ENCODE peak calls at places on chromosomes 6 and 20, in ten cellular contexts. One of them, this sample, is unnamed.

GRCh38 chr6:43941174-43941573 is 171.2 kb downstream of the VEGFA start:
- DNase-seq in H54: no peak
- DNase-seq in stomach: no peak
- DNase-seq in ovary: no peak
- DNase-seq in breast epithelium: no peak
- DNase-seq in Peyer's patch: no peak
- DNase-seq in uterus: peak; percentile 8
- DNase-seq in right lobe of liver: no peak
- DNase-seq in A549: no peak
- DNase-seq in body of pancreas: no peak
- DNase-seq in this sample: no peak

GRCh38 chr6:135088818-135089809 is 34.5 kb upstream of the HBS1L start:
- DNase-seq in H54: peak; percentile 1
- DNase-seq in stomach: no peak
- DNase-seq in ovary: no peak
- DNase-seq in breast epithelium: no peak
- DNase-seq in Peyer's patch: no peak
- DNase-seq in uterus: no peak
- DNase-seq in right lobe of liver: no peak
- DNase-seq in A549: peak; percentile 10
- DNase-seq in body of pancreas: no peak
- DNase-seq in this sample: no peak

GRCh38 chr6:82955841-82956240 is 109.8 kb downstream of the UBE3D start:
- DNase-seq in H54: peak; percentile 4
- DNase-seq in stomach: no peak
- DNase-seq in ovary: no peak
- DNase-seq in breast epithelium: no peak
- DNase-seq in Peyer's patch: no peak
- DNase-seq in uterus: no peak
- DNase-seq in right lobe of liver: no peak
- DNase-seq in A549: no peak
- DNase-seq in body of pancreas: no peak
- DNase-seq in this sample: no peak

GRCh38 chr6:29892696-29893095 is 49.6 kb upstream of the HLA-A start:
- DNase-seq in H54: no peak
- DNase-seq in stomach: no peak
- DNase-seq in ovary: no peak
- DNase-seq in breast epithelium: no peak
- DNase-seq in Peyer's patch: no peak
- DNase-seq in uterus: no peak
- DNase-seq in right lobe of liver: no peak
- DNase-seq in A549: no peak
- DNase-seq in body of pancreas: no peak
- DNase-seq in this sample: no peak

GRCh38 chr6:65229768-65230167 is 477.3 kb downstream of the EYS start:
- DNase-seq in H54: no peak
- DNase-seq in stomach: no peak
- DNase-seq in ovary: no peak
- DNase-seq in breast epithelium: no peak
- DNase-seq in Peyer's patch: no peak
- DNase-seq in uterus: no peak
- DNase-seq in right lobe of liver: no peak
- DNase-seq in A549: no peak
- DNase-seq in body of pancreas: no peak
- DNase-seq in this sample: no peak

GRCh38 chr20:10558635-10559187 is 115.1 kb downstream of the JAG1 start:
- DNase-seq in H54: no peak
- DNase-seq in stomach: no peak
- DNase-seq in ovary: no peak
- DNase-seq in breast epithelium: no peak
- DNase-seq in Peyer's patch: no peak
- DNase-seq in uterus: no peak
- DNase-seq in right lobe of liver: no peak
- DNase-seq in A549: no peak
- DNase-seq in body of pancreas: no peak
- DNase-seq in this sample: no peak

GRCh38 chr6:170279977-170280688 is 10.7 kb downstream of the DLL1 start:
- DNase-seq in H54: no peak
- DNase-seq in stomach: peak; percentile 75
- DNase-seq in ovary: peak; percentile 86
- DNase-seq in breast epithelium: no peak
- DNase-seq in Peyer's patch: peak; percentile 77
- DNase-seq in uterus: peak; percentile 77
- DNase-seq in right lobe of liver: peak; percentile 66
- DNase-seq in A549: peak; percentile 65
- DNase-seq in body of pancreas: peak; percentile 84
- DNase-seq in this sample: no peak

GRCh38 chr6:17305219-17306001 is 24.2 kb downstream of the RBM24 start:
- DNase-seq in H54: no peak
- DNase-seq in stomach: no peak
- DNase-seq in ovary: no peak
- DNase-seq in breast epithelium: no peak
- DNase-seq in Peyer's patch: no peak
- DNase-seq in uterus: no peak
- DNase-seq in right lobe of liver: no peak
- DNase-seq in A549: no peak
- DNase-seq in body of pancreas: no peak
- DNase-seq in this sample: no peak

GRCh38 chr6:31814677-31815024 is 432 bp downstream of the HSPA1L start:
- DNase-seq in H54: peak; percentile 85
- DNase-seq in stomach: peak; percentile 94
- DNase-seq in ovary: peak; percentile 93
- DNase-seq in breast epithelium: peak; percentile 97
- DNase-seq in Peyer's patch: peak; percentile 93
- DNase-seq in uterus: peak; percentile 96
- DNase-seq in right lobe of liver: peak; percentile 95
- DNase-seq in A549: peak; percentile 91
- DNase-seq in body of pancreas: peak; percentile 98
- DNase-seq in this sample: peak; percentile 98

GRCh38 chr6:37314803-37315515 is 38.8 kb upstream of the RNF8 start:
- DNase-seq in H54: no peak
- DNase-seq in stomach: peak; percentile 41
- DNase-seq in ovary: peak; percentile 51
- DNase-seq in breast epithelium: no peak
- DNase-seq in Peyer's patch: no peak
- DNase-seq in uterus: peak; percentile 34
- DNase-seq in right lobe of liver: peak; percentile 49
- DNase-seq in A549: peak; percentile 22
- DNase-seq in body of pancreas: peak; percentile 69
- DNase-seq in this sample: no peak

DNA sequence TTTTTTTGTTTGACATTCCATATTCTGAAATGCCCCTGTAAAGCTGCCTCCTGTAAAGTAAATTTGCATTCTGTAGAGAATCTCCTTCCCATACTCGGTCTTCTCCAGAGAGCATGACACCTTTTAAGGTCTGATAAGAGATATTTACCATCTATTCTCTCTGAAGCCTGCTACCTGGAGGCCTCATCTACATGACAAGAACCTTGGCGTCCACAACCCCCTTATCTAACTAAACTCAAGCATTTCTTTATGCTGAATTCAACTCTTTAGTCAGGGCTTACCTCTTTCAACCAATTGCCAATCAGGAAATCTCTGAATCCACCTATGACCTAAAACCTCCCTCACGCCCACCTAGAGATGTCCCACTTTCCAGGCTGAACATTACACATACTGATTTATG is 51.6 kb downstream of the FAM184A start:
- DNase-seq in H54: no peak
- DNase-seq in stomach: no peak
- DNase-seq in ovary: no peak
- DNase-seq in breast epithelium: no peak
- DNase-seq in Peyer's patch: no peak
- DNase-seq in uterus: no peak
- DNase-seq in right lobe of liver: no peak
- DNase-seq in A549: no peak
- DNase-seq in body of pancreas: no peak
- DNase-seq in this sample: no peak
- TF ChIP-seq POLR2A in H54: no peak
- TF ChIP-seq POLR2A in stomach: no peak
- TF ChIP-seq POLR2A in ovary: no peak
- TF ChIP-seq POLR2A in breast epithelium: no peak
- TF ChIP-seq POLR2A in Peyer's patch: no peak
- TF ChIP-seq POLR2A in uterus: no peak
- TF ChIP-seq POLR2A in right lobe of liver: no peak
- TF ChIP-seq POLR2A in A549: no peak
- TF ChIP-seq POLR2A in body of pancreas: no peak
- TF ChIP-seq POLR2A in this sample: no peak

GRCh38 chr6:99814230-99814928 is 179.6 kb downstream of the MCHR2 start:
- DNase-seq in H54: no peak
- DNase-seq in stomach: no peak
- DNase-seq in ovary: no peak
- DNase-seq in breast epithelium: no peak
- DNase-seq in Peyer's patch: no peak
- DNase-seq in uterus: no peak
- DNase-seq in right lobe of liver: no peak
- DNase-seq in A549: no peak
- DNase-seq in body of pancreas: no peak
- DNase-seq in this sample: no peak
- TF ChIP-seq POLR2A in H54: no peak
- TF ChIP-seq POLR2A in stomach: no peak
- TF ChIP-seq POLR2A in ovary: no peak
- TF ChIP-seq POLR2A in breast epithelium: no peak
- TF ChIP-seq POLR2A in Peyer's patch: no peak
- TF ChIP-seq POLR2A in uterus: no peak
- TF ChIP-seq POLR2A in right lobe of liver: no peak
- TF ChIP-seq POLR2A in A549: no peak
- TF ChIP-seq POLR2A in body of pancreas: no peak
- TF ChIP-seq POLR2A in this sample: no peak

GRCh38 chr20:57141492-57141891 is 124.9 kb downstream of the BMP7 start:
- DNase-seq in H54: no peak
- DNase-seq in stomach: no peak
- DNase-seq in ovary: no peak
- DNase-seq in breast epithelium: no peak
- DNase-seq in Peyer's patch: no peak
- DNase-seq in uterus: no peak
- DNase-seq in right lobe of liver: no peak
- DNase-seq in A549: no peak
- DNase-seq in body of pancreas: no peak
- DNase-seq in this sample: no peak
- TF ChIP-seq POLR2A in H54: no peak
- TF ChIP-seq POLR2A in stomach: no peak
- TF ChIP-seq POLR2A in ovary: no peak
- TF ChIP-seq POLR2A in breast epithelium: no peak
- TF ChIP-seq POLR2A in Peyer's patch: no peak
- TF ChIP-seq POLR2A in uterus: no peak
- TF ChIP-seq POLR2A in right lobe of liver: no peak
- TF ChIP-seq POLR2A in A549: no peak
- TF ChIP-seq POLR2A in body of pancreas: no peak
- TF ChIP-seq POLR2A in this sample: no peak

DNA sequence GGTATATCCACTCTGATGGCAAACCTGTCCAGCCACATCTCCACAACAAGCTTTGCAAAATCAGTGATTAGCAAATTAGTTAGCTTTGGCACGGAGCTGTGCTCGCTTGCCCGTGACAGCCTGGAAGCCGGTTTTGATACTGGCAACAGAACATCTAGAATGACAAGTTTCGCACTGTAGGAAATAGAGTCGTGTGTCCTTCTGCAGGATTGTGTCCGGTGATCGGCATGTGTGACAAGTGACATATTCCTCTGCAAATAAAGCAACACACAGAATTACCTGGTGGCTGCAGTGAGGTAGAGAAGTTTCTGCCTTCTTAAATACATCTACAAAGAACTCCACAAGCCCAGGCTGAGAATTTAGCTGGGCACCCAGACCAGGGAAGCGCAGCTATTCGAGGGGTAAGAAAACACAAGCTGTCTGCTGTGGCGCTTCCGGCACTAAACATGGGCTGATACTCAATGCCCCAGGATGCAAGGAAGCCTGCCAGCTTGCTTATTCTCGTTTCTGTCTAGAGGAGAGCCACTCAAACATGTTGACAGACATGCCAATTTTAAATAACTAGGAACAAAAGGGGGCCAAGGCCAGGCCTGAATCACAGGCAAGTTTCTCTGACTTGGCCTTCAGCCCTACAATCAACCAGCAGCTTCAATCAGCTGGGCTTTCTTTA is 22.3 kb downstream of the EIF2S2 start:
- DNase-seq in H54: no peak
- DNase-seq in stomach: peak; percentile 43
- DNase-seq in ovary: no peak
- DNase-seq in breast epithelium: no peak
- DNase-seq in Peyer's patch: no peak
- DNase-seq in uterus: no peak
- DNase-seq in right lobe of liver: no peak
- DNase-seq in A549: no peak
- DNase-seq in body of pancreas: no peak
- DNase-seq in this sample: peak; percentile 52
- TF ChIP-seq POLR2A in H54: no peak
- TF ChIP-seq POLR2A in stomach: no peak
- TF ChIP-seq POLR2A in ovary: no peak
- TF ChIP-seq POLR2A in breast epithelium: no peak
- TF ChIP-seq POLR2A in Peyer's patch: no peak
- TF ChIP-seq POLR2A in uterus: no peak
- TF ChIP-seq POLR2A in right lobe of liver: no peak
- TF ChIP-seq POLR2A in A549: no peak
- TF ChIP-seq POLR2A in body of pancreas: no peak
- TF ChIP-seq POLR2A in this sample: no peak

GRCh38 chr6:46170357-46171289 is at the start of gene ENPP5:
- DNase-seq in H54: no peak
- DNase-seq in stomach: peak; percentile 89
- DNase-seq in ovary: peak; percentile 81
- DNase-seq in breast epithelium: peak; percentile 85
- DNase-seq in Peyer's patch: peak; percentile 91
- DNase-seq in uterus: peak; percentile 43
- DNase-seq in right lobe of liver: peak; percentile 62
- DNase-seq in A549: no peak
- DNase-seq in body of pancreas: peak; percentile 97
- DNase-seq in this sample: peak; percentile 96
- TF ChIP-seq POLR2A in H54: no peak
- TF ChIP-seq POLR2A in stomach: no peak
- TF ChIP-seq POLR2A in ovary: no peak
- TF ChIP-seq POLR2A in breast epithelium: peak; percentile 60
- TF ChIP-seq POLR2A in Peyer's patch: peak; percentile 52
- TF ChIP-seq POLR2A in uterus: peak; percentile 40
- TF ChIP-seq POLR2A in right lobe of liver: peak; percentile 26
- TF ChIP-seq POLR2A in A549: no peak
- TF ChIP-seq POLR2A in body of pancreas: peak; percentile 87
- TF ChIP-seq POLR2A in this sample: peak; percentile 89

GRCh38 chr6:167699141-167700036 is 127.3 kb upstream of the AFDN start:
- DNase-seq in H54: peak; percentile 18
- DNase-seq in stomach: peak; percentile 49
- DNase-seq in ovary: peak; percentile 68
- DNase-seq in breast epithelium: no peak
- DNase-seq in Peyer's patch: no peak
- DNase-seq in uterus: peak; percentile 61
- DNase-seq in right lobe of liver: peak; percentile 67
- DNase-seq in A549: no peak
- DNase-seq in body of pancreas: peak; percentile 69
- DNase-seq in this sample: no peak
- TF ChIP-seq POLR2A in H54: peak; percentile 18
- TF ChIP-seq POLR2A in stomach: no peak
- TF ChIP-seq POLR2A in ovary: no peak
- TF ChIP-seq POLR2A in breast epithelium: no peak
- TF ChIP-seq POLR2A in Peyer's patch: no peak
- TF ChIP-seq POLR2A in uterus: no peak
- TF ChIP-seq POLR2A in right lobe of liver: no peak
- TF ChIP-seq POLR2A in A549: no peak
- TF ChIP-seq POLR2A in body of pancreas: no peak
- TF ChIP-seq POLR2A in this sample: no peak